ENCODE peak calls at places on chromosome 12, in nine cellular contexts. One of them, this sample, is unnamed.

GRCh38 chr12:9651265-9651729 is 18.2 kb upstream of the CLEC2D start:
- DNase-seq in NCI-H1417 treated with DMSO at 0.1 percent for 48 hours: no peak
- DNase-seq in A549: no peak
- DNase-seq in cardiac fibroblast: peak; percentile 81
- DNase-seq in activated effector memory CD4-positive, alpha-beta T cell treated with anti-CD3 and anti-CD28 coated beads, Interleukin-2, amount 50 U/mL, for 16 hours: peak; percentile 78
- DNase-seq in small intestine: no peak
- DNase-seq in left ventricle myocardium inferior: no peak
- DNase-seq in foreskin fibroblast: peak; percentile 58
- DNase-seq in midbrain: no peak
- DNase-seq in this sample: no peak

GRCh38 chr12:42222724-42223123 is 15.3 kb downstream of the YAF2 start:
- DNase-seq in NCI-H1417 treated with DMSO at 0.1 percent for 48 hours: no peak
- DNase-seq in A549: no peak
- DNase-seq in cardiac fibroblast: no peak
- DNase-seq in activated effector memory CD4-positive, alpha-beta T cell treated with anti-CD3 and anti-CD28 coated beads, Interleukin-2, amount 50 U/mL, for 16 hours: no peak
- DNase-seq in small intestine: no peak
- DNase-seq in left ventricle myocardium inferior: no peak
- DNase-seq in foreskin fibroblast: no peak
- DNase-seq in midbrain: no peak
- DNase-seq in this sample: no peak

GRCh38 chr12:81450920-81451739 is 308.0 kb downstream of the PPFIA2 start:
- DNase-seq in NCI-H1417 treated with DMSO at 0.1 percent for 48 hours: no peak
- DNase-seq in A549: peak; percentile 15
- DNase-seq in cardiac fibroblast: peak; percentile 81
- DNase-seq in activated effector memory CD4-positive, alpha-beta T cell treated with anti-CD3 and anti-CD28 coated beads, Interleukin-2, amount 50 U/mL, for 16 hours: no peak
- DNase-seq in small intestine: peak; percentile 37
- DNase-seq in left ventricle myocardium inferior: no peak
- DNase-seq in foreskin fibroblast: peak; percentile 57
- DNase-seq in midbrain: peak; percentile 59
- DNase-seq in this sample: peak; percentile 29

GRCh38 chr12:93365616-93366015 is 12.1 kb upstream of the NUDT4 start:
- DNase-seq in NCI-H1417 treated with DMSO at 0.1 percent for 48 hours: no peak
- DNase-seq in A549: no peak
- DNase-seq in cardiac fibroblast: no peak
- DNase-seq in activated effector memory CD4-positive, alpha-beta T cell treated with anti-CD3 and anti-CD28 coated beads, Interleukin-2, amount 50 U/mL, for 16 hours: no peak
- DNase-seq in small intestine: no peak
- DNase-seq in left ventricle myocardium inferior: no peak
- DNase-seq in foreskin fibroblast: no peak
- DNase-seq in midbrain: no peak
- DNase-seq in this sample: no peak

GRCh38 chr12:69880566-69880965 is 55.5 kb downstream of the MYRFL start:
- DNase-seq in NCI-H1417 treated with DMSO at 0.1 percent for 48 hours: no peak
- DNase-seq in A549: no peak
- DNase-seq in cardiac fibroblast: peak; percentile 41
- DNase-seq in activated effector memory CD4-positive, alpha-beta T cell treated with anti-CD3 and anti-CD28 coated beads, Interleukin-2, amount 50 U/mL, for 16 hours: no peak
- DNase-seq in small intestine: no peak
- DNase-seq in left ventricle myocardium inferior: no peak
- DNase-seq in foreskin fibroblast: no peak
- DNase-seq in midbrain: no peak
- DNase-seq in this sample: no peak

GRCh38 chr12:96314723-96315122 is 85.5 kb downstream of the CDK17 start:
- DNase-seq in NCI-H1417 treated with DMSO at 0.1 percent for 48 hours: no peak
- DNase-seq in A549: no peak
- DNase-seq in cardiac fibroblast: peak; percentile 28
- DNase-seq in activated effector memory CD4-positive, alpha-beta T cell treated with anti-CD3 and anti-CD28 coated beads, Interleukin-2, amount 50 U/mL, for 16 hours: no peak
- DNase-seq in small intestine: no peak
- DNase-seq in left ventricle myocardium inferior: no peak
- DNase-seq in foreskin fibroblast: peak; percentile 7
- DNase-seq in midbrain: no peak
- DNase-seq in this sample: no peak

GRCh38 chr12:75850751-75851462 is 180.7 kb downstream of the PHLDA1 start:
- DNase-seq in NCI-H1417 treated with DMSO at 0.1 percent for 48 hours: peak; percentile 12
- DNase-seq in A549: peak; percentile 7
- DNase-seq in cardiac fibroblast: peak; percentile 69
- DNase-seq in activated effector memory CD4-positive, alpha-beta T cell treated with anti-CD3 and anti-CD28 coated beads, Interleukin-2, amount 50 U/mL, for 16 hours: no peak
- DNase-seq in small intestine: peak; percentile 15
- DNase-seq in left ventricle myocardium inferior: no peak
- DNase-seq in foreskin fibroblast: peak; percentile 80
- DNase-seq in midbrain: no peak
- DNase-seq in this sample: no peak

GRCh38 chr12:56635539-56636117 is 5.5 kb upstream of the BAZ2A start:
- DNase-seq in NCI-H1417 treated with DMSO at 0.1 percent for 48 hours: no peak
- DNase-seq in A549: no peak
- DNase-seq in cardiac fibroblast: peak; percentile 11
- DNase-seq in activated effector memory CD4-positive, alpha-beta T cell treated with anti-CD3 and anti-CD28 coated beads, Interleukin-2, amount 50 U/mL, for 16 hours: peak; percentile 69
- DNase-seq in small intestine: no peak
- DNase-seq in left ventricle myocardium inferior: no peak
- DNase-seq in foreskin fibroblast: peak; percentile 22
- DNase-seq in midbrain: no peak
- DNase-seq in this sample: no peak

GRCh38 chr12:68591716-68592437 is 18.8 kb upstream of the RAP1B start:
- DNase-seq in NCI-H1417 treated with DMSO at 0.1 percent for 48 hours: no peak
- DNase-seq in A549: no peak
- DNase-seq in cardiac fibroblast: no peak
- DNase-seq in activated effector memory CD4-positive, alpha-beta T cell treated with anti-CD3 and anti-CD28 coated beads, Interleukin-2, amount 50 U/mL, for 16 hours: no peak
- DNase-seq in small intestine: peak; percentile 32
- DNase-seq in left ventricle myocardium inferior: no peak
- DNase-seq in foreskin fibroblast: no peak
- DNase-seq in midbrain: no peak
- DNase-seq in this sample: no peak

GRCh38 chr12:118649765-118650585 is 273.6 kb downstream of the SUDS3 start:
- DNase-seq in NCI-H1417 treated with DMSO at 0.1 percent for 48 hours: no peak
- DNase-seq in A549: no peak
- DNase-seq in cardiac fibroblast: no peak
- DNase-seq in activated effector memory CD4-positive, alpha-beta T cell treated with anti-CD3 and anti-CD28 coated beads, Interleukin-2, amount 50 U/mL, for 16 hours: no peak
- DNase-seq in small intestine: no peak
- DNase-seq in left ventricle myocardium inferior: no peak
- DNase-seq in foreskin fibroblast: no peak
- DNase-seq in midbrain: no peak
- DNase-seq in this sample: no peak

GRCh38 chr12:32455607-32456063 is 56.3 kb downstream of the FGD4 start:
- DNase-seq in NCI-H1417 treated with DMSO at 0.1 percent for 48 hours: no peak
- DNase-seq in A549: peak; percentile 66
- DNase-seq in cardiac fibroblast: peak; percentile 93
- DNase-seq in activated effector memory CD4-positive, alpha-beta T cell treated with anti-CD3 and anti-CD28 coated beads, Interleukin-2, amount 50 U/mL, for 16 hours: no peak
- DNase-seq in small intestine: peak; percentile 70
- DNase-seq in left ventricle myocardium inferior: no peak
- DNase-seq in foreskin fibroblast: peak; percentile 84
- DNase-seq in midbrain: peak; percentile 79
- DNase-seq in this sample: peak; percentile 40

GRCh38 chr12:27221625-27222387 is 22.3 kb upstream of the STK38L start:
- DNase-seq in NCI-H1417 treated with DMSO at 0.1 percent for 48 hours: no peak
- DNase-seq in A549: no peak
- DNase-seq in cardiac fibroblast: no peak
- DNase-seq in activated effector memory CD4-positive, alpha-beta T cell treated with anti-CD3 and anti-CD28 coated beads, Interleukin-2, amount 50 U/mL, for 16 hours: no peak
- DNase-seq in small intestine: no peak
- DNase-seq in left ventricle myocardium inferior: no peak
- DNase-seq in foreskin fibroblast: no peak
- DNase-seq in midbrain: no peak
- DNase-seq in this sample: no peak

GRCh38 chr12:50166776-50167025 is 468 bp downstream of the CERS5 start:
- DNase-seq in NCI-H1417 treated with DMSO at 0.1 percent for 48 hours: no peak
- DNase-seq in A549: no peak
- DNase-seq in cardiac fibroblast: no peak
- DNase-seq in activated effector memory CD4-positive, alpha-beta T cell treated with anti-CD3 and anti-CD28 coated beads, Interleukin-2, amount 50 U/mL, for 16 hours: peak; percentile 83
- DNase-seq in small intestine: no peak
- DNase-seq in left ventricle myocardium inferior: peak; percentile 32
- DNase-seq in foreskin fibroblast: no peak
- DNase-seq in midbrain: no peak
- DNase-seq in this sample: no peak

GRCh38 chr12:25957898-25958253 is 606 bp upstream of the RASSF8 start:
- DNase-seq in NCI-H1417 treated with DMSO at 0.1 percent for 48 hours: no peak
- DNase-seq in A549: peak; percentile 27
- DNase-seq in cardiac fibroblast: peak; percentile 96
- DNase-seq in activated effector memory CD4-positive, alpha-beta T cell treated with anti-CD3 and anti-CD28 coated beads, Interleukin-2, amount 50 U/mL, for 16 hours: no peak
- DNase-seq in small intestine: no peak
- DNase-seq in left ventricle myocardium inferior: no peak
- DNase-seq in foreskin fibroblast: peak; percentile 92
- DNase-seq in midbrain: peak; percentile 64
- DNase-seq in this sample: no peak

GRCh38 chr12:50129297-50129696 is 17.3 kb downstream of the COX14 start:
- DNase-seq in NCI-H1417 treated with DMSO at 0.1 percent for 48 hours: no peak
- DNase-seq in A549: no peak
- DNase-seq in cardiac fibroblast: no peak
- DNase-seq in activated effector memory CD4-positive, alpha-beta T cell treated with anti-CD3 and anti-CD28 coated beads, Interleukin-2, amount 50 U/mL, for 16 hours: no peak
- DNase-seq in small intestine: no peak
- DNase-seq in left ventricle myocardium inferior: no peak
- DNase-seq in foreskin fibroblast: no peak
- DNase-seq in midbrain: no peak
- DNase-seq in this sample: no peak

GRCh38 chr12:3977621-3978020 is 104.4 kb upstream of the PARP11 start:
- DNase-seq in NCI-H1417 treated with DMSO at 0.1 percent for 48 hours: no peak
- DNase-seq in A549: no peak
- DNase-seq in cardiac fibroblast: no peak
- DNase-seq in activated effector memory CD4-positive, alpha-beta T cell treated with anti-CD3 and anti-CD28 coated beads, Interleukin-2, amount 50 U/mL, for 16 hours: no peak
- DNase-seq in small intestine: no peak
- DNase-seq in left ventricle myocardium inferior: no peak
- DNase-seq in foreskin fibroblast: no peak
- DNase-seq in midbrain: no peak
- DNase-seq in this sample: no peak

GRCh38 chr12:124852329-124852831 is 11.3 kb downstream of the SCARB1 start:
- DNase-seq in NCI-H1417 treated with DMSO at 0.1 percent for 48 hours: no peak
- DNase-seq in A549: no peak
- DNase-seq in cardiac fibroblast: peak; percentile 45
- DNase-seq in activated effector memory CD4-positive, alpha-beta T cell treated with anti-CD3 and anti-CD28 coated beads, Interleukin-2, amount 50 U/mL, for 16 hours: no peak
- DNase-seq in small intestine: peak; percentile 91
- DNase-seq in left ventricle myocardium inferior: peak; percentile 54
- DNase-seq in foreskin fibroblast: peak; percentile 65
- DNase-seq in midbrain: peak; percentile 31
- DNase-seq in this sample: no peak

GRCh38 chr12:26853303-26854027 is 20.5 kb upstream of the ITPR2 start:
- DNase-seq in NCI-H1417 treated with DMSO at 0.1 percent for 48 hours: no peak
- DNase-seq in A549: peak; percentile 76
- DNase-seq in cardiac fibroblast: peak; percentile 72
- DNase-seq in activated effector memory CD4-positive, alpha-beta T cell treated with anti-CD3 and anti-CD28 coated beads, Interleukin-2, amount 50 U/mL, for 16 hours: peak; percentile 89
- DNase-seq in small intestine: peak; percentile 69
- DNase-seq in left ventricle myocardium inferior: peak; percentile 61
- DNase-seq in foreskin fibroblast: peak; percentile 81
- DNase-seq in midbrain: peak; percentile 71
- DNase-seq in this sample: peak; percentile 63

GRCh38 chr12:57803317-57803893 is 15.1 kb downstream of the AVIL start:
- DNase-seq in NCI-H1417 treated with DMSO at 0.1 percent for 48 hours: no peak
- DNase-seq in A549: peak; percentile 69
- DNase-seq in cardiac fibroblast: peak; percentile 63
- DNase-seq in activated effector memory CD4-positive, alpha-beta T cell treated with anti-CD3 and anti-CD28 coated beads, Interleukin-2, amount 50 U/mL, for 16 hours: peak; percentile 74
- DNase-seq in small intestine: peak; percentile 47
- DNase-seq in left ventricle myocardium inferior: peak; percentile 50
- DNase-seq in foreskin fibroblast: peak; percentile 77
- DNase-seq in midbrain: peak; percentile 16
- DNase-seq in this sample: no peak

GRCh38 chr12:23473071-23473470 is 476.4 kb downstream of the SOX5 start:
- DNase-seq in NCI-H1417 treated with DMSO at 0.1 percent for 48 hours: no peak
- DNase-seq in A549: no peak
- DNase-seq in cardiac fibroblast: no peak
- DNase-seq in activated effector memory CD4-positive, alpha-beta T cell treated with anti-CD3 and anti-CD28 coated beads, Interleukin-2, amount 50 U/mL, for 16 hours: no peak
- DNase-seq in small intestine: no peak
- DNase-seq in left ventricle myocardium inferior: no peak
- DNase-seq in foreskin fibroblast: no peak
- DNase-seq in midbrain: no peak
- DNase-seq in this sample: no peak

GRCh38 chr12:127594351-127594970 is 672.5 kb upstream of the TMEM132C start:
- DNase-seq in NCI-H1417 treated with DMSO at 0.1 percent for 48 hours: no peak
- DNase-seq in A549: no peak
- DNase-seq in cardiac fibroblast: no peak
- DNase-seq in activated effector memory CD4-positive, alpha-beta T cell treated with anti-CD3 and anti-CD28 coated beads, Interleukin-2, amount 50 U/mL, for 16 hours: no peak
- DNase-seq in small intestine: no peak
- DNase-seq in left ventricle myocardium inferior: no peak
- DNase-seq in foreskin fibroblast: no peak
- DNase-seq in midbrain: no peak
- DNase-seq in this sample: no peak

GRCh38 chr12:117356048-117356447 is 5.4 kb downstream of the NOS1 start:
- DNase-seq in NCI-H1417 treated with DMSO at 0.1 percent for 48 hours: no peak
- DNase-seq in A549: no peak
- DNase-seq in cardiac fibroblast: no peak
- DNase-seq in activated effector memory CD4-positive, alpha-beta T cell treated with anti-CD3 and anti-CD28 coated beads, Interleukin-2, amount 50 U/mL, for 16 hours: no peak
- DNase-seq in small intestine: no peak
- DNase-seq in left ventricle myocardium inferior: no peak
- DNase-seq in foreskin fibroblast: no peak
- DNase-seq in midbrain: no peak
- DNase-seq in this sample: no peak

GRCh38 chr12:95548056-95548538 is 3.2 kb downstream of the USP44 start:
- DNase-seq in NCI-H1417 treated with DMSO at 0.1 percent for 48 hours: no peak
- DNase-seq in A549: no peak
- DNase-seq in cardiac fibroblast: no peak
- DNase-seq in activated effector memory CD4-positive, alpha-beta T cell treated with anti-CD3 and anti-CD28 coated beads, Interleukin-2, amount 50 U/mL, for 16 hours: peak; percentile 70
- DNase-seq in small intestine: peak; percentile 13
- DNase-seq in left ventricle myocardium inferior: peak; percentile 18
- DNase-seq in foreskin fibroblast: peak; percentile 62
- DNase-seq in midbrain: peak; percentile 40
- DNase-seq in this sample: peak; percentile 9

GRCh38 chr12:116318738-116319050 is 41.2 kb upstream of the MED13L start:
- DNase-seq in NCI-H1417 treated with DMSO at 0.1 percent for 48 hours: no peak
- DNase-seq in A549: no peak
- DNase-seq in cardiac fibroblast: no peak
- DNase-seq in activated effector memory CD4-positive, alpha-beta T cell treated with anti-CD3 and anti-CD28 coated beads, Interleukin-2, amount 50 U/mL, for 16 hours: no peak
- DNase-seq in small intestine: no peak
- DNase-seq in left ventricle myocardium inferior: no peak
- DNase-seq in foreskin fibroblast: no peak
- DNase-seq in midbrain: no peak
- DNase-seq in this sample: peak; percentile 86

GRCh38 chr12:107610030-107610859 is 75.4 kb upstream of the PWP1 start:
- DNase-seq in NCI-H1417 treated with DMSO at 0.1 percent for 48 hours: no peak
- DNase-seq in A549: peak; percentile 58
- DNase-seq in cardiac fibroblast: peak; percentile 60
- DNase-seq in activated effector memory CD4-positive, alpha-beta T cell treated with anti-CD3 and anti-CD28 coated beads, Interleukin-2, amount 50 U/mL, for 16 hours: no peak
- DNase-seq in small intestine: peak; percentile 20
- DNase-seq in left ventricle myocardium inferior: no peak
- DNase-seq in foreskin fibroblast: peak; percentile 70
- DNase-seq in midbrain: no peak
- DNase-seq in this sample: no peak

GRCh38 chr12:57600395-57600794 is 4.2 kb upstream of the DTX3 start:
- DNase-seq in NCI-H1417 treated with DMSO at 0.1 percent for 48 hours: no peak
- DNase-seq in A549: no peak
- DNase-seq in cardiac fibroblast: no peak
- DNase-seq in activated effector memory CD4-positive, alpha-beta T cell treated with anti-CD3 and anti-CD28 coated beads, Interleukin-2, amount 50 U/mL, for 16 hours: no peak
- DNase-seq in small intestine: no peak
- DNase-seq in left ventricle myocardium inferior: no peak
- DNase-seq in foreskin fibroblast: no peak
- DNase-seq in midbrain: no peak
- DNase-seq in this sample: no peak

GRCh38 chr12:65524666-65525065 is 246.2 kb downstream of the MSRB3 start:
- DNase-seq in NCI-H1417 treated with DMSO at 0.1 percent for 48 hours: no peak
- DNase-seq in A549: no peak
- DNase-seq in cardiac fibroblast: peak; percentile 92
- DNase-seq in activated effector memory CD4-positive, alpha-beta T cell treated with anti-CD3 and anti-CD28 coated beads, Interleukin-2, amount 50 U/mL, for 16 hours: no peak
- DNase-seq in small intestine: no peak
- DNase-seq in left ventricle myocardium inferior: no peak
- DNase-seq in foreskin fibroblast: peak; percentile 77
- DNase-seq in midbrain: no peak
- DNase-seq in this sample: no peak

GRCh38 chr12:12267801-12268200 is 957 bp upstream of the LRP6 start:
- DNase-seq in NCI-H1417 treated with DMSO at 0.1 percent for 48 hours: no peak
- DNase-seq in A549: peak; percentile 36
- DNase-seq in cardiac fibroblast: no peak
- DNase-seq in activated effector memory CD4-positive, alpha-beta T cell treated with anti-CD3 and anti-CD28 coated beads, Interleukin-2, amount 50 U/mL, for 16 hours: no peak
- DNase-seq in small intestine: peak; percentile 12
- DNase-seq in left ventricle myocardium inferior: no peak
- DNase-seq in foreskin fibroblast: no peak
- DNase-seq in midbrain: no peak
- DNase-seq in this sample: no peak

GRCh38 chr12:124835652-124836410 is 27.8 kb downstream of the SCARB1 start:
- DNase-seq in NCI-H1417 treated with DMSO at 0.1 percent for 48 hours: no peak
- DNase-seq in A549: no peak
- DNase-seq in cardiac fibroblast: no peak
- DNase-seq in activated effector memory CD4-positive, alpha-beta T cell treated with anti-CD3 and anti-CD28 coated beads, Interleukin-2, amount 50 U/mL, for 16 hours: no peak
- DNase-seq in small intestine: no peak
- DNase-seq in left ventricle myocardium inferior: no peak
- DNase-seq in foreskin fibroblast: peak; percentile 83
- DNase-seq in midbrain: no peak
- DNase-seq in this sample: no peak

GRCh38 chr12:91590991-91591987 is 408.7 kb upstream of the DCN start:
- DNase-seq in NCI-H1417 treated with DMSO at 0.1 percent for 48 hours: no peak
- DNase-seq in A549: no peak
- DNase-seq in cardiac fibroblast: no peak
- DNase-seq in activated effector memory CD4-positive, alpha-beta T cell treated with anti-CD3 and anti-CD28 coated beads, Interleukin-2, amount 50 U/mL, for 16 hours: no peak
- DNase-seq in small intestine: no peak
- DNase-seq in left ventricle myocardium inferior: no peak
- DNase-seq in foreskin fibroblast: no peak
- DNase-seq in midbrain: no peak
- DNase-seq in this sample: no peak

GRCh38 chr12:63889236-63889635 is 44.7 kb downstream of the SRGAP1 start:
- DNase-seq in NCI-H1417 treated with DMSO at 0.1 percent for 48 hours: no peak
- DNase-seq in A549: peak; percentile 39
- DNase-seq in cardiac fibroblast: peak; percentile 79
- DNase-seq in activated effector memory CD4-positive, alpha-beta T cell treated with anti-CD3 and anti-CD28 coated beads, Interleukin-2, amount 50 U/mL, for 16 hours: no peak
- DNase-seq in small intestine: no peak
- DNase-seq in left ventricle myocardium inferior: no peak
- DNase-seq in foreskin fibroblast: peak; percentile 73
- DNase-seq in midbrain: no peak
- DNase-seq in this sample: no peak